ENCODE peak calls at places on chromosomes 2 and 18, in nine cellular contexts. T is keratinocyte, E is NCI-H1436, U is occipital lobe, O is renal cortical epithelial cell, C is mucosa of gallbladder, G is tibial artery, F is OCI-M1, L is fibroblast of lung. N is an unnamed sample.
A peak's percentile ranks its signal among the peaks of the same experiment; 100 is the strongest.

GRCh38 chr2:205198130-205198505 is 484.2 kb upstream of the NRP2 start:
- DNase-seq in L (peak; percentile 84), O (no peak), F (peak; percentile 46), T (peak; percentile 13), C (no peak), E (no peak), G (no peak), U (no peak), N (no peak)

GRCh38 chr2:176677746-176678145 is 408.5 kb downstream of the MTX2 start:
- DNase-seq in O (no peak), G (no peak), T (no peak), L (no peak), U (no peak), C (no peak), F (no peak), E (no peak), N (no peak)

GRCh38 chr2:157784169-157784822 is 91.8 kb downstream of the ACVR1 start:
- DNase-seq in E (no peak), O (peak; percentile 97), C (peak; percentile 72), F (no peak), G (peak; percentile 87), U (peak; percentile 14), T (peak; percentile 33), L (peak; percentile 84), N (no peak)

GRCh38 chr2:159713691-159714585 is 1.6 kb downstream of the MARCHF7 start:
- DNase-seq in G (no peak), O (peak; percentile 47), F (peak; percentile 31), C (no peak), U (no peak), L (peak; percentile 77), T (no peak), E (no peak), N (no peak)

GRCh38 chr18:36337679-36338419 is 40.3 kb downstream of the FHOD3 start:
- DNase-seq in G (no peak), C (no peak), E (no peak), F (no peak), O (peak; percentile 77), U (no peak), T (no peak), L (no peak), N (peak; percentile 31)

GRCh38 chr2:239400000-239400831 is 604 bp downstream of the HDAC4 start:
- DNase-seq in O (no peak), G (no peak), T (no peak), C (no peak), U (no peak), E (no peak), F (peak; percentile 30), L (no peak), N (no peak)

GRCh38 chr18:49678440-49678839 is 116.6 kb downstream of the LIPG start:
- DNase-seq in L (no peak), U (no peak), T (no peak), C (no peak), F (no peak), O (no peak), G (no peak), E (no peak), N (no peak)

GRCh38 chr18:3458378-3458777 is 8.4 kb downstream of the TGIF1 start:
- DNase-seq in G (no peak), O (no peak), E (no peak), U (no peak), T (no peak), F (no peak), L (peak; percentile 22), C (no peak), N (peak; percentile 34)

GRCh38 chr2:150548527-150548926 is 61.1 kb upstream of the RND3 start:
- DNase-seq in L (peak; percentile 46), T (no peak), G (no peak), F (peak; percentile 24), U (no peak), C (no peak), E (peak; percentile 3), O (peak; percentile 47), N (no peak)